ENCODE peak calls at places on chromosomes 4 and X, in nine cellular contexts. C is stimulated activated CD8-positive, alpha-beta memory T cell treated with anti-CD3 and anti-CD28 coated beads, Interleukin-15, amount 100 ng/mL, for 24 hours; U is stomach; S is nucleus accumbens; W is iris pigment epithelial cell; R is NCI-H2081 treated with DMSO at 0.1 percent for 48 hours; P is MV-4-11; X is IMR-90; M is esophagus muscularis mucosa. N is an unnamed sample.

GRCh38 chrX:73561791-73562190 is 1.2 kb upstream of the CHIC1 start:
- DNase-seq in C (no peak), U (no peak), S (no peak), W (no peak), R (no peak), P (no peak), X (peak), M (no peak), N (no peak)

GRCh38 chrX:112211459-112211858 is 128.9 kb upstream of the TRPC5 start:
- DNase-seq in C (no peak), U (no peak), S (no peak), W (no peak), R (no peak), P (peak), X (peak), M (no peak), N (peak)

GRCh38 chrX:2781698-2782097 is 29.9 kb downstream of the XG start:
- DNase-seq in C (no peak), U (no peak), S (no peak), W (peak), R (no peak), P (no peak), X (peak), M (no peak), N (peak)

GRCh38 chrX:13398073-13398823 is 78.4 kb upstream of the ATXN3L start:
- DNase-seq in C (no peak), U (peak), S (no peak), W (peak), R (no peak), P (no peak), X (peak), M (no peak), N (peak)

GRCh38 chrX:119003462-119003861 is 29.0 kb downstream of the LONRF3 start:
- DNase-seq in C (no peak), U (no peak), S (no peak), W (no peak), R (no peak), P (no peak), X (no peak), M (no peak), N (no peak)

GRCh38 chr4:121270384-121270783 is 106.3 kb upstream of the TNIP3 start:
- DNase-seq in C (no peak), U (no peak), S (no peak), W (peak), R (no peak), P (no peak), X (no peak), M (no peak), N (no peak)

GRCh38 chrX:619451-619811 is 11.2 kb upstream of the SHOX start:
- DNase-seq in C (no peak), U (no peak), S (no peak), W (no peak), R (no peak), P (no peak), X (no peak), M (peak), N (no peak)

GRCh38 chrX:15913161-15913560 is 58.5 kb upstream of the AP1S2 start:
- DNase-seq in C (no peak), U (no peak), S (no peak), W (no peak), R (no peak), P (no peak), X (no peak), M (no peak), N (no peak)